ENCODE peak calls at places on chromosomes 13 and 19, in ten cellular contexts. S is pancreas; B is neural progenitor cell; T is lung; A is CD8-positive, alpha-beta T cell; Z is WERI-Rb-1; V is ascending aorta; W is heart right ventricle; J is CD4-positive, alpha-beta T cell; L is H9. U is an unnamed sample.

GRCh38 chr19:6580313-6580712 is 10.6 kb downstream of the CD70 start:
- DNase-seq in S (no peak), B (no peak), T (no peak), A (no peak), Z (no peak), V (no peak), W (no peak), J (no peak), L (no peak), U (no peak)

GRCh38 chr13:45849408-45849807 is 2.1 kb downstream of the SIAH3 start:
- DNase-seq in S (no peak), B (no peak), T (no peak), A (no peak), Z (no peak), V (no peak), W (no peak), J (no peak), L (no peak), U (no peak)

GRCh38 chr13:28843594-28843993 is 23.5 kb downstream of the MTUS2 start:
- DNase-seq in S (no peak), B (no peak), T (no peak), A (no peak), Z (no peak), V (no peak), W (no peak), J (no peak), L (no peak), U (no peak)

GRCh38 chr13:79456051-79456450 is 24.9 kb upstream of the NDFIP2 start:
- DNase-seq in S (no peak), B (no peak), T (no peak), A (no peak), Z (no peak), V (no peak), W (no peak), J (no peak), L (no peak), U (no peak)

GRCh38 chr13:29702912-29703351 is 107.4 kb upstream of the SLC7A1 start:
- DNase-seq in S (no peak), B (no peak), T (no peak), A (no peak), Z (no peak), V (no peak), W (peak; percentile 21), J (no peak), L (peak; percentile 69), U (no peak)

GRCh38 chr19:46926201-46927071 is 65.6 kb downstream of the ARHGAP35 start:
- DNase-seq in S (no peak), B (no peak), T (no peak), A (no peak), Z (no peak), V (no peak), W (no peak), J (no peak), L (no peak), U (no peak)

GRCh38 chr19:55433292-55433691 is 9.8 kb downstream of the SHISA7 start:
- DNase-seq in S (no peak), B (no peak), T (no peak), A (no peak), Z (no peak), V (no peak), W (no peak), J (no peak), L (no peak), U (no peak)

GRCh38 chr13:110869805-110870706 is 44.8 kb downstream of the ANKRD10 start:
- DNase-seq in S (peak; percentile 76), B (peak; percentile 46), T (peak; percentile 88), A (no peak), Z (no peak), V (peak; percentile 98), W (peak; percentile 64), J (no peak), L (peak; percentile 74), U (peak; percentile 83)

GRCh38 chr19:51712461-51713081 is 11.2 kb downstream of the HAS1 start:
- DNase-seq in S (no peak), B (peak; percentile 73), T (no peak), A (no peak), Z (peak; percentile 62), V (no peak), W (no peak), J (no peak), L (peak; percentile 78), U (peak; percentile 20)

GRCh38 chr13:94323746-94324408 is 155.6 kb downstream of the DCT start:
- DNase-seq in S (no peak), B (no peak), T (no peak), A (peak; percentile 32), Z (no peak), V (no peak), W (no peak), J (peak; percentile 6), L (no peak), U (no peak)

GRCh38 chr13:66506979-66507378 is 723.2 kb downstream of the PCDH9 start:
- DNase-seq in S (no peak), B (no peak), T (no peak), A (no peak), Z (no peak), V (no peak), W (no peak), J (no peak), L (no peak), U (no peak)

GRCh38 chr13:96925869-96926628 is 68.2 kb downstream of the OXGR1 start:
- DNase-seq in S (no peak), B (no peak), T (no peak), A (no peak), Z (no peak), V (no peak), W (no peak), J (no peak), L (no peak), U (no peak)

DNA sequence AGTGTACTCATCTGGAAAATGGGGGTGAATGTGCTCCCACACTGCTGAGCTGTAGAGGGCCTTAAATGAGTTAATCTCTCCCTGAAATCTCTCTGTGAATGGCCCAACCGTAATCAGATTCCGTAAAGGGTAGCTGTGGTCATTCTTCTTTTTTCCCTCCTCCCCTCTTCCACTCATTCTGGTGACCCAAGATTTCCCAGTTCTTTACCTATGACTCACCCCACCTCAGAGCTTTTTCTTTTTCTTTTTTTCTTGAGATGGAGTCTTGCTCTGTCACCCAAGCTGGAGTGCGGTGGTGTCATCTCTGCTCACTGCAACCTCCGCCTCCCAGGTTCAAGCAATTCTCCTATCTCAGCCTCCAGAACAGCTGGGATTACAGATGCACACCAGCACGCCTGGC is 33.3 kb upstream of the MUC16 start:
- DNase-seq in S (no peak), B (peak; percentile 21), T (no peak), A (no peak), Z (no peak), V (no peak), W (no peak), J (no peak), L (no peak), U (no peak)
- H3K9me3 ChIP-seq in S (no peaks in the 10 kb centered on the region), B (no peaks in the 10 kb centered on the region), T (no peaks in the 10 kb centered on the region), A (no peaks in the 10 kb centered on the region), Z (peaks cover 7% of the 10 kb centered on the region), V (no peaks in the 10 kb centered on the region), W (no peaks in the 10 kb centered on the region), J (no peaks in the 10 kb centered on the region), L (no peaks in the 10 kb centered on the region), U (no peaks in the 10 kb centered on the region)

GRCh38 chr13:54029226-54029625 is 1000.6 kb downstream of the OLFM4 start:
- DNase-seq in S (no peak), B (no peak), T (no peak), A (no peak), Z (no peak), V (no peak), W (no peak), J (no peak), L (no peak), U (peak; percentile 9)
- H3K27ac ChIP-seq in S (no peak overlapping the region), B (no peak overlapping the region), T (no peak overlapping the region), A (no peak overlapping the region), Z (no peak overlapping the region), V (no peak overlapping the region), W (no peak overlapping the region), J (no peak overlapping the region), L (no peak overlapping the region), U (no peak overlapping the region)

GRCh38 chr13:52670726-52671125 is 18.1 kb downstream of the SUGT1 start:
- DNase-seq in S (no peak), B (no peak), T (no peak), A (no peak), Z (no peak), V (no peak), W (no peak), J (no peak), L (no peak), U (no peak)

GRCh38 chr13:52665325-52665724 is 12.7 kb downstream of the SUGT1 start:
- DNase-seq in S (no peak), B (peak; percentile 23), T (no peak), A (no peak), Z (no peak), V (no peak), W (no peak), J (no peak), L (no peak), U (no peak)

GRCh38 chr13:52664269-52664668 is 11.6 kb downstream of the SUGT1 start:
- DNase-seq in S (no peak), B (no peak), T (no peak), A (no peak), Z (no peak), V (no peak), W (no peak), J (no peak), L (no peak), U (no peak)

GRCh38 chr13:52669677-52670076 is 17.0 kb downstream of the SUGT1 start:
- DNase-seq in S (no peak), B (no peak), T (no peak), A (no peak), Z (no peak), V (no peak), W (no peak), J (no peak), L (no peak), U (no peak)
- TF ChIP-seq CTCF in S (no peak), B (no peak), T (no peak), A (no peak), Z (no peak), V (no peak), W (no peak), J (no peak), L (peak; percentile 25), U (no peak)

DNA sequence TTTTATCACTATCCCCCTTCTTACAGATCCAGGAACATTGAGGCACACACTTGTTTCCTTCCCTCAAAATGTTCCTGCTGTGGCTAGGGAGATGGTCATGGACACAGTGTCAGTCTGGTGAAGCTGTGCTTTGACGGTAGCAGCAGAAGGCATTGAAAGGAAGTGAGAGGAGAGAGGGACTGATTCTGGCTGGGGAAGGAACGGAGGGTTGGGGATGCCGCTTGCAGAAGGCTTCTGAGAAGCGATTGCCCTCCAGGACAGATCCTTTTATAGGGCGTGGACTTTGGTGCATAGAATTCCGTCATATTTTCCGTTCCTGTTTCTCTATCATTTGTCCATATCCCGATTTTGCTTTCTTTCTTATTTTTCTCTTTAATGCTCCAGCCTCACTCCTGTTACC is 14.1 kb upstream of the MYH14 start:
- DNase-seq in S (no peak), B (no peak), T (no peak), A (no peak), Z (no peak), V (no peak), W (no peak), J (no peak), L (no peak), U (no peak)
- H3K9me3 ChIP-seq in S (no peaks in the 10 kb centered on the region), B (no peaks in the 10 kb centered on the region), T (no peaks in the 10 kb centered on the region), A (no peaks in the 10 kb centered on the region), Z (no peaks in the 10 kb centered on the region), V (no peaks in the 10 kb centered on the region), W (no peaks in the 10 kb centered on the region), J (no peaks in the 10 kb centered on the region), L (no peaks in the 10 kb centered on the region), U (no peaks in the 10 kb centered on the region)

U was measured in thyroid gland.